ENCODE peak calls at places on chromosomes 6 and 20, in eight cellular contexts. X is mucosa of descending colon; Y is H1; V is cardiac muscle cell; J is CD4-positive, alpha-beta memory T cell; H is lower lobe of right lung; A is HepG2; Q is OCI-LY7. O is an unnamed sample. For H3K9me3, the result is how much of the 10 kb centered on the place peaks cover.

GRCh38 chr20:13694420-13695150 is 55.9 kb upstream of the TASP1 start:
- DNase-seq in J (no peak), V (peak), H (no peak), X (no peak), Y (no peak), Q (no peak), A (peak), O (no peak)

GRCh38 chr6:52020961-52021570 is 66.3 kb downstream of the PKHD1 start:
- DNase-seq in A (peak), X (no peak), H (no peak), Q (peak), J (peak), Y (no peak), V (peak), O (no peak)

GRCh38 chr6:25061289-25061945 is 125.7 kb upstream of the RIPOR2 start:
- DNase-seq in Q (no peak), V (no peak), Y (no peak), H (no peak), X (no peak), A (no peak), J (no peak), O (no peak)

GRCh38 chr6:27863962-27864905 is 48.0 kb downstream of the OR2B2 start:
- DNase-seq in V (peak), A (no peak), H (peak), Q (peak), Y (peak), J (peak), X (peak), O (no peak)

GRCh38 chr6:115896538-115897129 is 164.1 kb downstream of the FRK start:
- DNase-seq in H (no peak), X (peak), Q (peak), J (no peak), Y (no peak), V (peak), A (peak), O (no peak)

GRCh38 chr6:33377166-33377565 is 14.5 kb upstream of the KIFC1 start:
- DNase-seq in Y (no peak), V (peak), A (no peak), Q (no peak), H (no peak), X (no peak), J (no peak), O (no peak)

GRCh38 chr20:53889411-53890148 is 180.8 kb downstream of the BCAS1 start:
- DNase-seq in A (no peak), V (no peak), Y (no peak), X (no peak), J (no peak), H (no peak), Q (no peak), O (no peak)

GRCh38 chr20:34437330-34437986 is 74.4 kb downstream of the ITCH start:
- DNase-seq in Q (no peak), J (no peak), A (no peak), Y (no peak), V (peak), X (no peak), H (no peak), O (no peak)

GRCh38 chr20:23362392-23363256 is 642 bp downstream of the GZF1 start:
- DNase-seq in Y (no peak), A (peak), J (no peak), Q (peak), H (peak), V (peak), X (peak), O (no peak)

GRCh38 chr6:147166360-147166944 is 37.8 kb upstream of the STXBP5 start:
- DNase-seq in A (no peak), Q (no peak), Y (no peak), V (peak), H (no peak), J (no peak), X (no peak), O (no peak)

GRCh38 chr20:33569290-33570094 is 79.6 kb downstream of the CBFA2T2 start:
- DNase-seq in H (no peak), A (peak), X (no peak), Y (no peak), V (no peak), Q (peak), J (no peak), O (no peak)

GRCh38 chr6:161710698-161711097 is 436.8 kb upstream of the AGPAT4 start:
- DNase-seq in Y (no peak), A (no peak), J (no peak), Q (no peak), H (no peak), V (no peak), X (no peak), O (no peak)

GRCh38 chr20:37397076-37397953 is 51.4 kb downstream of the SRC start:
- DNase-seq in Y (no peak), H (no peak), J (no peak), A (peak), Q (no peak), X (no peak), V (peak), O (no peak)

GRCh38 chr6:138592698-138593097 is 93.4 kb upstream of the NHSL1 start:
- DNase-seq in X (no peak), V (no peak), Y (no peak), A (no peak), H (no peak), J (no peak), Q (peak), O (no peak)

GRCh38 chr6:90595854-90596253 is 9.0 kb upstream of the MAP3K7 start:
- DNase-seq in Q (no peak), Y (no peak), J (no peak), A (no peak), X (no peak), H (no peak), V (no peak), O (no peak)

GRCh38 chr6:149122850-149123821 is 194.4 kb upstream of the TAB2 start:
- DNase-seq in X (no peak), H (no peak), Y (no peak), A (no peak), Q (no peak), J (no peak), V (no peak), O (no peak)

DNA sequence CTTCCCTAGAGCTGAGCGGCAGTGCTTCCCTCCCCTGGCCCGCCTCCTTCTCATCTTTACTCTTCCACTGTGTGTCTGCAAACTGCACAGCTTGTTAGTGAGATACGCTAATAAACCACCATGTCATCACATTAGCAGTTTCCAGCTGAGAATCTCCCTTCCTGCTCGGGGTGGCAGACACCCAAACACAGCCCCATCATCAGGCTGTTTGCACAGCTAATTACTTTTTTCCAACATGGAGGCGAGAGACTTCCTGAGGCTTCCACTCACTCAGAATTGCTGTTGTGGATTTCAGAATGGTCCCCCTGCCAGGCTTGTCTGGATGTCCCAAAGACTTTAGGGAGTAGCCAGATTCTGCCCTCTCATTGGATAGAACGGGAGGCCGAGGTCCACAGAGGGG is 445.0 kb upstream of the SULF2 start:
- DNase-seq in Y (no peak), J (no peak), V (no peak), A (no peak), Q (no peak), H (no peak), X (no peak), O (no peak)
- H3K9me3 ChIP-seq in Y (under half), J (under half), V (under half), A (under half), Q (under half), H (under half), X (under half), O (under half)

DNA sequence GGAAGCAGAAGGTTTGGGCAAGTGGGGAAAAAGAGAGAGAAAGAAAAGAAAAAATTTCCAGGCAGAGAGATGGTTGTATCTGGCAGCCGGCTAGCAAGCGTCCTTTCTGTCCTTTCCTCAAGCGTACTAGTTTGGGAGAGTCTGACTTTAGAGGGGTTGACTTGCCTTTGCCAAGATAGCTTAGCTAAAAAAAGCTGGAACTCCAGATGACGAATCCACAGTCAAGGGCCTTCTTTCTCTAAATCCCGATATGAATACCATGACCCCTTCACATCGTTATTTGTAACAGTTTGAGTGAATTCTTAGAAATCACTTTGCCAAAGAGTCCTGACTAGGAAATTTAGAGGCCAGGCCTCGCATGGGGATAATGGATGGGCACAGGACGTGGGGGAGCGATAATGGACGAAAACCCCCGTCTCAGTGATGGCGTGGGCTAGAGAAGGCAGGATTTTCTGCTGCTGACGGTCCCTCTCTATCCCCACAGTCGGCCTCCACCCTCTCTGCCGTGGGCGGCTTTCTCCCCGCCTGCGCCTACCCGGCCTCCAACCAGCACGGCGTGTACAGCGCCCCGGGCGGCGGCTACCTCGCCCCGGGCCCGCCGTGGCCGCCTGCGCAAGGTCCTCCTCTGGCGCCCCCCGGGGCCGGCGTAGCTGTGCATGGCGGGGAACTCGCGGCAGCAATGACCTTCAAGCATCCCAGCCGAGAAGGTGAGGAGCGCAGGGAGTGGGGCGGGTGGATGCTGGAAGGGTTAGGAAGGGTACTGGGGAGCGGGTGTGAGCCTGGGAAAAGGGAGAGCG is 3.5 kb downstream of the PAX1 start:
- DNase-seq in J (no peak), A (no peak), Y (no peak), Q (no peak), V (no peak), X (no peak), H (no peak), O (no peak)
- H3K9me3 ChIP-seq in J (under half), A (under half), Y (under half), Q (under half), V (under half), X (under half), H (under half), O (under half)

GRCh38 chr6:106787327-106788196 is 158.2 kb downstream of the QRSL1 start:
- DNase-seq in Q (no peak), H (no peak), X (no peak), A (peak), Y (no peak), J (no peak), V (no peak), O (no peak)

GRCh38 chr6:106783631-106784566 is 154.5 kb downstream of the QRSL1 start:
- DNase-seq in Y (no peak), X (no peak), Q (no peak), A (no peak), H (no peak), V (no peak), J (no peak), O (no peak)

GRCh38 chr6:106778943-106779342 is 149.6 kb downstream of the QRSL1 start:
- DNase-seq in Q (no peak), J (no peak), Y (no peak), V (no peak), H (no peak), X (no peak), A (no peak), O (no peak)

GRCh38 chr6:106782524-106783265 is 153.3 kb downstream of the QRSL1 start:
- DNase-seq in X (no peak), V (no peak), H (no peak), Q (no peak), J (no peak), A (no peak), Y (no peak), O (no peak)
- H3K9me3 ChIP-seq in X (under half), V (under half), H (under half), Q (under half), J (under half), A (under half), Y (under half), O (under half)

GRCh38 chr6:155349129-155349528 is 34.8 kb upstream of the TFB1M start:
- DNase-seq in X (no peak), J (no peak), A (no peak), H (no peak), V (no peak), Q (no peak), Y (no peak), O (no peak)
- H3K9me3 ChIP-seq in X (under half), J (under half), A (half or more), H (under half), V (under half), Q (under half), Y (under half), O (under half)

GRCh38 chr6:57075092-57075491 is 14.9 kb upstream of the ZNF451 start:
- DNase-seq in A (no peak), J (no peak), Q (no peak), V (no peak), H (no peak), X (no peak), Y (no peak), O (no peak)
- H3K9me3 ChIP-seq in A (under half), J (under half), Q (under half), V (under half), H (under half), X (under half), Y (under half), O (under half)

GRCh38 chr6:15644904-15645303 is 17.9 kb downstream of the DTNBP1 start:
- DNase-seq in A (no peak), X (no peak), V (no peak), Y (no peak), H (no peak), J (no peak), Q (no peak), O (no peak)

GRCh38 chr6:15638373-15638772 is 24.5 kb downstream of the DTNBP1 start:
- DNase-seq in J (no peak), H (no peak), X (no peak), Y (no peak), Q (no peak), V (no peak), A (peak), O (no peak)

GRCh38 chr6:15642276-15642675 is 20.6 kb downstream of the DTNBP1 start:
- DNase-seq in Q (peak), Y (peak), J (no peak), A (peak), V (peak), H (no peak), X (no peak), O (no peak)

GRCh38 chr6:15643542-15643941 is 19.3 kb downstream of the DTNBP1 start:
- DNase-seq in J (no peak), Y (no peak), Q (no peak), A (no peak), V (no peak), X (no peak), H (no peak), O (no peak)
- H3K9me3 ChIP-seq in J (under half), Y (under half), Q (under half), A (under half), V (under half), X (under half), H (under half), O (under half)

O was measured in T-helper 17 cell.